ENCODE peak calls at places on chromosomes 16 and 17, in ten cellular contexts. J is BE2C; C is RWPE2; L is mucosa of descending colon; I is A549; V is naive thymus-derived CD4-positive, alpha-beta T cell; X is HAP-1; G is right cardiac atrium; P is astrocyte; B is GM23248. U is an unnamed sample. For H3K9me3, the result is how much of the 10 kb centered on the place peaks cover.

GRCh38 chr17:48456584-48456983 is 26.6 kb upstream of the SKAP1 start:
- DNase-seq in V (no peak), L (no peak), X (no peak), I (peak), C (no peak), P (no peak), B (no peak), J (no peak), G (no peak), U (no peak)

GRCh38 chr17:79306688-79307323 is 232.2 kb downstream of the ENGASE start:
- DNase-seq in I (no peak), C (no peak), L (no peak), B (no peak), V (no peak), P (no peak), G (peak), J (no peak), X (no peak), U (no peak)

GRCh38 chr17:2692781-2693135 is 18.8 kb downstream of the CLUH start:
- DNase-seq in V (no peak), X (no peak), L (no peak), P (no peak), B (no peak), J (no peak), C (peak), G (no peak), I (no peak), U (no peak)

GRCh38 chr16:10870137-10870776 is 6.7 kb upstream of the CIITA start:
- DNase-seq in P (no peak), J (no peak), V (no peak), C (no peak), I (no peak), X (no peak), L (no peak), B (peak), G (no peak), U (no peak)

GRCh38 chr16:12463961-12464360 is 339.7 kb downstream of the CPPED1 start:
- DNase-seq in X (no peak), J (no peak), V (no peak), L (no peak), B (no peak), C (no peak), P (no peak), I (no peak), G (no peak), U (no peak)

GRCh38 chr16:85484337-85485295 is 128.5 kb upstream of the GSE1 start:
- DNase-seq in P (no peak), B (no peak), I (no peak), X (no peak), L (no peak), C (no peak), G (no peak), V (no peak), J (no peak), U (no peak)

GRCh38 chr16:55479560-55480197 is 681 bp downstream of the MMP2 start:
- DNase-seq in J (no peak), B (peak), G (no peak), I (no peak), C (no peak), V (no peak), P (no peak), L (no peak), X (no peak), U (no peak)

GRCh38 chr17:45791935-45792334 is 7.8 kb downstream of the CRHR1 start:
- DNase-seq in V (no peak), B (no peak), J (no peak), L (peak), P (no peak), G (no peak), I (peak), C (no peak), X (no peak), U (no peak)

GRCh38 chr17:71496552-71496951 is 624.3 kb upstream of the SOX9 start:
- DNase-seq in X (no peak), C (no peak), V (no peak), P (peak), B (peak), I (no peak), L (no peak), G (no peak), J (no peak), U (no peak)

GRCh38 chr17:67441052-67441738 is 64.1 kb downstream of the PITPNC1 start:
- DNase-seq in B (peak), I (peak), C (no peak), V (peak), L (no peak), J (no peak), X (peak), P (peak), G (peak), U (peak)

GRCh38 chr17:1188812-1189211 is 9.0 kb upstream of the ABR start:
- DNase-seq in B (peak), X (no peak), C (no peak), P (peak), L (peak), V (no peak), J (no peak), G (peak), I (no peak), U (no peak)

GRCh38 chr17:37774508-37774907 is 29.6 kb upstream of the HNF1B start:
- DNase-seq in V (no peak), J (no peak), C (no peak), G (no peak), L (no peak), I (no peak), B (no peak), X (no peak), P (no peak), U (no peak)

GRCh38 chr17:81832608-81833159 is 407 bp downstream of the MCRIP1 start:
- DNase-seq in L (no peak), B (peak), C (peak), G (no peak), P (peak), J (no peak), X (peak), I (no peak), V (peak), U (no peak)

GRCh38 chr17:27390540-27390939 is 65.7 kb upstream of the KSR1 start:
- DNase-seq in G (no peak), I (no peak), L (no peak), V (no peak), B (peak), X (no peak), P (no peak), J (no peak), C (no peak), U (no peak)

GRCh38 chr16:56724191-56724590 is 5.7 kb upstream of the NUP93 start:
- DNase-seq in J (no peak), I (no peak), G (no peak), C (no peak), V (no peak), L (no peak), P (no peak), B (no peak), X (no peak), U (no peak)

GRCh38 chr16:84751947-84752346 is 52.1 kb downstream of the USP10 start:
- DNase-seq in X (no peak), L (no peak), P (no peak), B (peak), I (no peak), C (no peak), J (no peak), V (no peak), G (no peak), U (no peak)

GRCh38 chr17:8925141-8925540 is 40.4 kb downstream of the PIK3R5 start:
- DNase-seq in P (no peak), L (no peak), V (no peak), G (no peak), C (no peak), X (no peak), B (no peak), I (no peak), J (no peak), U (no peak)

GRCh38 chr17:8927395-8927794 is 38.1 kb downstream of the PIK3R5 start:
- DNase-seq in B (no peak), C (no peak), J (no peak), V (no peak), G (no peak), L (no peak), P (no peak), I (no peak), X (no peak), U (no peak)

GRCh38 chr17:8924595-8924994 is 40.9 kb downstream of the PIK3R5 start:
- DNase-seq in V (no peak), B (no peak), G (no peak), L (no peak), I (no peak), C (no peak), J (no peak), X (no peak), P (no peak), U (no peak)

GRCh38 chr17:8923762-8924161 is 41.7 kb downstream of the PIK3R5 start:
- DNase-seq in X (no peak), I (no peak), J (no peak), B (no peak), C (no peak), V (no peak), G (no peak), L (no peak), P (no peak), U (no peak)

DNA sequence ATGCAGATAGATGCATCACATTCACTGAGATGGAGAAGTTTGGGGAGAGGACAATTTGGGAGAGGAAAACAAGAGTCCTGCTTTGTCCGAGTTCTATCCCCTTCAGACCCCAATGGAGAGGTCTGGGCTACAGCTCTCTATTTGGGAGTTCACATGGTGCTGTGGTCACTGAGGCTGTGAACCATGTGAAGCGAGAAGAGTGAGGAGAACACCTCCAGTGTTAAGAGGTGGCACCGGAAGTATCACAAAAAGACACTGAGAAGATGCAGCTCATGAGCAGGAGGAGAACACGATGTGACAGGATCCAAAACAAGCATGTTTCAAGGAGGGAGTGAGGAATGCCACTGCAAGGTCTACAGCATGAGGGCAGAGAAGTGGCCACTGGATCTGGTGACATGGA is 39.7 kb downstream of the PIK3R5 start:
- DNase-seq in B (no peak), L (no peak), G (no peak), V (no peak), P (no peak), X (no peak), C (no peak), J (no peak), I (no peak), U (no peak)
- H3K9me3 ChIP-seq in B (under half), L (under half), G (under half), V (under half), P (under half), X (under half), C (under half), J (under half), I (half or more), U (under half)

DNA sequence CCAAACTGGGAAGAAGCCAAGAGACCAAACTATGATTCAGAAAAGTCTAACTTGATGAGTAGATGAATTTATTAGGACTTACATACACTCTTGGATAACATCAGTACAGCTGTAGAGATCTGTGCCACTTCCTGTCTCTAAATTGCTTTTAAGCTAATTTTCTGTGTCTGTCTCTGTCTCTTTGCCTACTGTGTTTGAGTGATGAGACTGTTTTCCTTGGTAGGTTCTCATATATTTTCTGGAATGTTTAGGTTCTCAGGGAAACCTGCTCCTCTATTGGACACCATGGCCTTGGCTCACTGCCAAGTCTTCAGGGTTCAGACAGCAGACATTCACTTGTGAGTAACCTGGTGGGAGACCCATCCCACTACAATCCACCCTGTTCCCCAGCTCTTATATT is 103.5 kb upstream of the KIF2B start:
- DNase-seq in I (no peak), B (no peak), X (no peak), L (no peak), C (no peak), G (no peak), P (peak), V (no peak), J (peak), U (no peak)
- H3K9me3 ChIP-seq in I (under half), B (under half), X (under half), L (under half), C (under half), G (under half), P (under half), V (under half), J (under half), U (under half)

GRCh38 chr16:3292604-3293003 is 9.3 kb downstream of the ZNF263 start:
- DNase-seq in G (no peak), I (no peak), B (peak), C (no peak), L (no peak), P (peak), V (no peak), J (no peak), X (no peak), U (no peak)
- H3K9me3 ChIP-seq in G (under half), I (half or more), B (under half), C (under half), L (half or more), P (half or more), V (under half), J (under half), X (under half), U (under half)

GRCh38 chr17:83150369-83151055 is 71.1 kb downstream of the METRNL start:
- DNase-seq in J (no peak), G (no peak), L (no peak), X (no peak), V (no peak), I (no peak), C (no peak), B (no peak), P (no peak), U (no peak)

GRCh38 chr17:83149761-83150251 is 70.4 kb downstream of the METRNL start:
- DNase-seq in B (peak), I (no peak), C (no peak), V (no peak), G (no peak), X (no peak), L (no peak), P (peak), J (no peak), U (no peak)

GRCh38 chr17:83151442-83152220 is 72.2 kb downstream of the METRNL start:
- DNase-seq in C (no peak), B (peak), X (no peak), L (no peak), I (no peak), G (no peak), V (no peak), J (no peak), P (peak), U (no peak)

GRCh38 chr17:83152221-83152744 is 72.9 kb downstream of the METRNL start:
- DNase-seq in G (no peak), I (no peak), L (no peak), J (no peak), P (no peak), B (no peak), X (no peak), C (no peak), V (no peak), U (no peak)

DNA sequence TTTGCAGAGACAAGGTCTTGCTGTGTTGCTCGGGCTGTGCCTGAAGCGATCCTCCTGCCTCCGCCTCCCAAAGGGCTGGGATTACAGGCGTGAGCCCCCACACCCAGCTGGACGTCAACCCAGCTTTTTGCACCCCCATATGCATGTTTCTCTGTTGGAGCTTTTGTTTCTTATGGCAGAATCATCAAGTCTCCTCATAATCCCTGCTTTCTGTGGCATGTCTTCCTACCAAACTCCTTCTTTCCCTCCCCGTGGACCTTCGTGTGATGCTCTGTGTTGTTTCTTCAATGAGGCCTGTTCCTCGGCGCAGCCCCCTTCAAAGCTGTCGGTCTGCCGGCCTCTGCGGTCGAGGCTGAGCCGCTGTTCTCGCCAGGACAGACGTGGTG is 71.6 kb downstream of the METRNL start:
- DNase-seq in V (no peak), L (no peak), P (no peak), J (no peak), B (no peak), X (no peak), I (no peak), G (no peak), C (no peak), U (no peak)
- H3K9me3 ChIP-seq in V (under half), L (under half), P (under half), J (under half), B (under half), X (under half), I (under half), G (under half), C (under half), U (under half)

DNA sequence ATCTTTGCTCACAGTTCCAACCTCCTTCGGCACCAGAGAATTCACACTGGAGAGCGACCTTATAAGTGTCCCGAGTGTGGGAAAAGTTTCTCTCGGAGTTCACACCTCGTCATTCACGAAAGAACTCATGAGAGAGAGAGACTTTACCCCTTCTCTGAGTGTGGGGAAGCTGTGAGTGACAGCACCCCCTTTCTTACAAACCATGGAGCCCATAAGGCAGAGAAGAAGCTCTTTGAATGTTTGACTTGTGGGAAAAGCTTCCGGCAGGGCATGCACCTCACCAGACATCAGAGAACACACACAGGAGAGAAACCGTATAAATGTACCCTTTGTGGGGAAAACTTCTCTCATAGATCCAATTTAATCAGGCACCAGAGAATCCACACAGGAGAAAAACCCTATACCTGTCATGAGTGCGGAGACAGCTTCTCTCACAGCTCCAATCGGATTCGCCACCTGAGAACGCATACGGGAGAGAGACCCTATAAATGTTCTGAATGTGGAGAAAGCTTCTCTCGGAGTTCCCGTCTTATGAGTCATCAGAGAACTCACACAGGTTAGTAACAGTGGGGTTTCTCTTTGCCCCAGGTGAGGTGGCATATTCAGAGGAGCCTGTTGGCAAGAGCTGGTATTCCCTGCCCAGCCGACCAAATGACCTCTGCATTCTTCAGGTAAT is 6.8 kb downstream of the ZNF263 start:
- DNase-seq in B (no peak), I (peak), V (no peak), L (no peak), X (no peak), G (no peak), P (no peak), J (no peak), C (no peak), U (no peak)
- H3K9me3 ChIP-seq in B (under half), I (half or more), V (under half), L (half or more), X (under half), G (under half), P (half or more), J (under half), C (under half), U (under half)

GRCh38 chr17:16551878-16552636 is 16.9 kb downstream of the ZNF287 start:
- DNase-seq in P (no peak), I (peak), L (no peak), C (no peak), V (no peak), B (no peak), G (no peak), J (no peak), X (no peak), U (no peak)

DNA sequence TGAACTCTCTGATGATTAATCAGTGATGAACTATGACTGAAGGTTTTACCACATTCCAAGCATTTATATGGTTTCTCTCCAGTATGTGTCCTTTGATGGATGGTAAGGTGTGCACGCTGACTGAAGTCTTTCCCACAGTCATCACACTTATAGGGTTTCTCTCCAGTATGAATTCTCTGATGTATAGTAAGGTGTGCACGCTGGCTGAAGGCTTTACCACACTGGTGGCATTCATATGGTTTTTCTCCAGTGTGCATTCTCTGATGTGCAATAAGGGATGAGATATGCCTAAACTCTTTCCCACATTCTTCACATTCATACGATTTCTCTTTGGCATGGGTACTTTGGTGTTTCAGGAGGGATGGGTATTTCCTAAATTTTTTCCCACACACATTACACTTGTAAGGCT is 16.4 kb downstream of the ZNF287 start:
- DNase-seq in P (no peak), V (no peak), L (no peak), C (no peak), X (no peak), B (no peak), G (no peak), J (no peak), I (peak), U (no peak)
- H3K9me3 ChIP-seq in P (half or more), V (under half), L (half or more), C (under half), X (under half), B (under half), G (under half), J (under half), I (half or more), U (under half)

GRCh38 chr17:73863761-73864535 is 219.7 kb upstream of the SDK2 start:
- DNase-seq in L (no peak), C (no peak), G (no peak), J (peak), V (no peak), B (no peak), P (no peak), X (no peak), I (no peak), U (no peak)

GRCh38 chr17:73867056-73867455 is 222.8 kb upstream of the SDK2 start:
- DNase-seq in I (no peak), C (no peak), V (no peak), L (no peak), B (no peak), J (no peak), P (no peak), X (no peak), G (no peak), U (no peak)

GRCh38 chr17:73861543-73861942 is 217.3 kb upstream of the SDK2 start:
- DNase-seq in C (no peak), J (no peak), I (no peak), L (no peak), B (no peak), P (no peak), V (no peak), X (no peak), G (no peak), U (no peak)

GRCh38 chr17:73870035-73870434 is 225.8 kb upstream of the SDK2 start:
- DNase-seq in G (no peak), V (no peak), L (no peak), J (no peak), P (no peak), X (no peak), B (no peak), I (no peak), C (no peak), U (no peak)

GRCh38 chr17:73865825-73866224 is 221.6 kb upstream of the SDK2 start:
- DNase-seq in G (no peak), L (no peak), I (no peak), C (no peak), B (no peak), X (no peak), P (no peak), V (no peak), J (no peak), U (no peak)
- H3K9me3 ChIP-seq in G (under half), L (under half), I (under half), C (under half), B (under half), X (under half), P (under half), V (under half), J (under half), U (under half)

GRCh38 chr16:4636196-4636595 is 11.6 kb downstream of the MGRN1 start:
- DNase-seq in C (no peak), G (no peak), L (no peak), J (no peak), P (no peak), V (no peak), B (no peak), I (no peak), X (no peak), U (no peak)
- H3K9me3 ChIP-seq in C (under half), G (under half), L (under half), J (under half), P (under half), V (under half), B (under half), I (under half), X (under half), U (under half)

GRCh38 chr17:57423541-57423940 is 167.2 kb downstream of the MSI2 start:
- DNase-seq in B (no peak), V (no peak), I (no peak), J (no peak), X (no peak), L (no peak), C (no peak), P (no peak), G (no peak), U (no peak)
- H3K9me3 ChIP-seq in B (under half), V (under half), I (under half), J (under half), X (under half), L (under half), C (under half), P (under half), G (under half), U (under half)